ENCODE peak calls at places on chromosomes 16 and 17, in five cellular contexts. J is myocyte; V is stimulated activated CD8-positive, alpha-beta memory T cell treated with anti-CD3 and anti-CD28 coated beads, Interleukin-4, amount 100 ng/mL, for 48 hours; E is cardiac septum; Q is kidney tubule cell. Z is an unnamed sample.
A peak's percentile ranks its signal among the peaks of the same experiment; 100 is the strongest.

GRCh38 chr16:67254809-67255552 is 6.2 kb downstream of the SLC9A5 start:
- DNase-seq in J (no peak), V (no peak), E (no peak), Q (no peak), Z (no peak)

GRCh38 chr17:29584452-29585079 is 4.9 kb downstream of the GIT1 start:
- DNase-seq in J (no peak), V (no peak), E (no peak), Q (no peak), Z (peak; percentile 4)

GRCh38 chr16:22388101-22388644 is 13.8 kb upstream of the CDR2 start:
- DNase-seq in J (no peak), V (no peak), E (no peak), Q (no peak), Z (no peak)

GRCh38 chr16:80285089-80285488 is 255.7 kb upstream of the DYNLRB2 start:
- DNase-seq in J (peak; percentile 62), V (no peak), E (no peak), Q (peak; percentile 95), Z (no peak)

GRCh38 chr17:79422236-79422635 is 188.6 kb downstream of the RBFOX3 start:
- DNase-seq in J (no peak), V (no peak), E (no peak), Q (no peak), Z (no peak)

GRCh38 chr16:81899601-81900000 is 111.7 kb downstream of the SDR42E1 start:
- DNase-seq in J (no peak), V (no peak), E (no peak), Q (no peak), Z (no peak)

GRCh38 chr17:66509913-66510312 is 207.5 kb downstream of the PRKCA start:
- DNase-seq in J (no peak), V (no peak), E (no peak), Q (no peak), Z (no peak)

GRCh38 chr17:78414178-78415162 is 36.0 kb downstream of the PGS1 start:
- DNase-seq in J (peak; percentile 21), V (peak; percentile 61), E (peak; percentile 86), Q (no peak), Z (peak; percentile 72)

GRCh38 chr16:49854227-49855203 is 1.4 kb downstream of the ZNF423 start:
- DNase-seq in J (peak; percentile 16), V (no peak), E (no peak), Q (peak; percentile 19), Z (peak; percentile 4)

GRCh38 chr16:84446596-84447392 is 57.7 kb downstream of the MEAK7 start:
- DNase-seq in J (peak; percentile 45), V (no peak), E (peak; percentile 20), Q (no peak), Z (no peak)